ENCODE peak calls at places on chromosome 14, in four cellular contexts. M is WTC11, J is HepG2, H is K562. C is an unnamed sample.

GRCh38 chr14:92605274-92605940 is 91.8 kb downstream of the RIN3 start:
- DNase-seq in M (no peak), J (no peak), H (no peak), C (no peak)

GRCh38 chr14:54877015-54877702 is 25.5 kb downstream of the GCH1 start:
- DNase-seq in M (no peak), J (no peak), H (no peak), C (no peak)

GRCh38 chr14:90756755-90757345 is 59.4 kb downstream of the TTC7B start:
- DNase-seq in M (peak; percentile 62), J (no peak), H (no peak), C (no peak)

GRCh38 chr14:73746540-73747385 is 32.6 kb upstream of the PNMA1 start:
- DNase-seq in M (peak; percentile 22), J (no peak), H (no peak), C (no peak)

GRCh38 chr14:41873379-41874034 is 266.8 kb downstream of the LRFN5 start:
- DNase-seq in M (no peak), J (no peak), H (no peak), C (peak; percentile 6)

GRCh38 chr14:24275524-24276139 is 4.2 kb upstream of the RABGGTA start:
- DNase-seq in M (peak; percentile 57), J (peak; percentile 47), H (peak; percentile 28), C (peak; percentile 27)

GRCh38 chr14:72104011-72104613 is 171.9 kb downstream of the RGS6 start:
- DNase-seq in M (peak; percentile 78), J (no peak), H (peak; percentile 46), C (peak; percentile 61)

GRCh38 chr14:60684203-60684602 is 34.9 kb upstream of the SIX1 start:
- DNase-seq in M (no peak), J (peak; percentile 18), H (no peak), C (no peak)

GRCh38 chr14:77024171-77024627 is 4.3 kb downstream of the IRF2BPL start:
- DNase-seq in M (peak; percentile 89), J (peak; percentile 66), H (peak; percentile 36), C (no peak)

GRCh38 chr14:87457727-87458126 is 535.3 kb downstream of the GALC start:
- DNase-seq in M (no peak), J (no peak), H (no peak), C (no peak)

GRCh38 chr14:65704850-65705249 is 292.3 kb downstream of the FUT8 start:
- DNase-seq in M (no peak), J (no peak), H (no peak), C (no peak)

GRCh38 chr14:89534896-89535615 is 118.0 kb upstream of the FOXN3 start:
- DNase-seq in M (no peak), J (no peak), H (no peak), C (no peak)

GRCh38 chr14:90810808-90811207 is 5.4 kb downstream of the TTC7B start:
- DNase-seq in M (no peak), J (peak; percentile 15), H (no peak), C (no peak)

GRCh38 chr14:71536015-71536535 is 396.2 kb upstream of the RGS6 start:
- DNase-seq in M (no peak), J (no peak), H (no peak), C (no peak)

DNA sequence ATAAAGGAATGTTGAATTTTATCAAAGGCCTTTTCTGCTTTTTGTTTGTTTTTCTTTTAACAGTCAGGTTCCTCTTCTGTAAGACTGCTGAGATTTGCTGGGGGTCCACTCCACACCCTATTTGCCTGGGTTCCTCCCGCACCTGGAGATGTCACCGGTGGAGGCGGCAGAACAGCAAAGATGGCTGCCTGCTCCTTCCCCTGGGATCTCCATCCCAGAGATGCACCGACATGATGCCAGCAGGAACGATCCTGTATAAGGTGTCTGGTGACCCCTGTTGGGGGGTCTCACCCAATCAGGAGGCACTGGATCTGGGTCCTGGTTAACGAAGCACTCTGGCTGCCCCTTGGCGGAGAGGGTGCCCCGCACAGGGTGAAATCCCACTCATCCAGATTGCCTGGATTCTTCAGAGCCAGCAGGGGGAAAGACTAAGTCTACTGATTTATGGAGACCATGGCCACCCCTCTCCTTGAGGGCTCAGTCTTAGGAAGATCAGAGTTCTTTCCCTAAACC is 244.0 kb upstream of the MDGA2 start:
- DNase-seq in M (no peak), J (no peak), H (no peak), C (no peak)
- TF ChIP-seq SP1 in M (no peak), J (no peak), H (no peak), C (no peak)

GRCh38 chr14:21467620-21468019 is 9.1 kb downstream of the RAB2B start:
- DNase-seq in M (no peak), J (no peak), H (no peak), C (no peak)
- TF ChIP-seq ELF4 in M (no peak), J (no peak), H (no peak), C (no peak)

DNA sequence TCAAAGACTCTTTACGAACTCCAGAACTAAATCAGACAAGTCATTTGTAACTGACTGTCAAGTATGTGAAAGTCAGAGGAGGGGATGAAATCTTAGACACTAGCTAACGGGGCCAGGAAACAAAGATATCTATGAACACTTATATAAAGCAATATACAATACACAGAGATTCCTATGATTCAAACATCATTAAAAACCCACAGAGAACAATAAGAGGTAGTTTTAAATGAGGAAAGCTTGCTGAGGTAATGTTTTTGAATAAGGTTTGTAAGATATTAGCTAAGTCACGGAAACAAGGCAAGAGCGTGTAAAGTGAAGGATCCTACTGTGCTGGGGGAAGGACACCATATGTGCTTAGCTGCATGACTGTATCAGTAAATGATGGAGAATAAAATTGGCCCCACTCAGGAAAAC is 36.7 kb downstream of the SAV1 start:
- DNase-seq in M (no peak), J (no peak), H (no peak), C (no peak)
- TF ChIP-seq SP1 in M (no peak), J (no peak), H (no peak), C (no peak)

GRCh38 chr14:52071675-52072074 is 2.8 kb upstream of the NID2 start:
- DNase-seq in M (no peak), J (no peak), H (no peak), C (no peak)

GRCh38 chr14:52067873-52068740 is 752 bp downstream of the NID2 start:
- DNase-seq in M (peak; percentile 47), J (no peak), H (no peak), C (peak; percentile 47)

GRCh38 chr14:52068741-52069616 is at the start of gene NID2:
- DNase-seq in M (peak; percentile 91), J (peak; percentile 20), H (peak; percentile 33), C (peak; percentile 89)

GRCh38 chr14:52072266-52072780 is 3.5 kb upstream of the NID2 start:
- DNase-seq in M (no peak), J (no peak), H (no peak), C (no peak)

GRCh38 chr14:52069617-52070431 is 965 bp upstream of the NID2 start:
- DNase-seq in M (peak; percentile 59), J (no peak), H (no peak), C (peak; percentile 34)
- TF ChIP-seq ELF4 in M (no peak), J (no peak), H (no peak), C (no peak)

GRCh38 chr14:58455593-58456265 is 28.2 kb downstream of the KIAA0586 start:
- DNase-seq in M (no peak), J (no peak), H (no peak), C (no peak)
- TF ChIP-seq SP1 in M (no peak), J (no peak), H (no peak), C (no peak)

GRCh38 chr14:35557221-35557747 is 23.3 kb downstream of the INSM2 start:
- DNase-seq in M (no peak), J (no peak), H (no peak), C (no peak)

GRCh38 chr14:35549551-35549950 is 15.6 kb downstream of the INSM2 start:
- DNase-seq in M (no peak), J (no peak), H (no peak), C (no peak)

GRCh38 chr14:35558680-35559079 is 24.7 kb downstream of the INSM2 start:
- DNase-seq in M (no peak), J (no peak), H (no peak), C (no peak)

GRCh38 chr14:35556548-35556947 is 22.6 kb downstream of the INSM2 start:
- DNase-seq in M (no peak), J (no peak), H (no peak), C (no peak)

DNA sequence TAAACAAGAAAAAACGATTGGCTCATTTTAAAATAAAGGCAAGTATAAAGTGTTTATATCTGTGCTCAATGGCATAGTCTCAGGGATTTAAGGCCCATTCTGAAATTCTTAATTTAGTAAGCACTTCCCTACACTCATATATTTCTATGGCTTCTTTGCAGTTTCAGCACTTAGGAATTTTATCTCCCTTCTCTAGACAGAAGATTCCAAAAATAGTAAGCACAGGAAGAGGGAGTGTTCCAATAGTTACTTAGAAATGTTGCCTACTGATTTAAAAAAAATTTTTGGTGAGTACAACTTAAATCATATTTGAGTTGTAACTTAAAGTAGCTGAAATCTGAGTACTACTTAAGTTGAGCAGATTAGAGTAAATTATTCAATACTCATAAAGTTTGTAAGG is 19.8 kb downstream of the INSM2 start:
- DNase-seq in M (no peak), J (no peak), H (no peak), C (no peak)
- TF ChIP-seq ELF4 in M (no peak), J (no peak), H (no peak), C (no peak)

GRCh38 chr14:104794099-104794498 is 1.4 kb downstream of the AKT1 start:
- DNase-seq in M (peak; percentile 89), J (peak; percentile 57), H (peak; percentile 70), C (peak; percentile 92)
- TF ChIP-seq SP1 in M (peak; percentile 57), J (peak; percentile 76), H (peak; percentile 58), C (no peak)

GRCh38 chr14:100490252-100490651 is 97.0 kb downstream of the BEGAIN start:
- DNase-seq in M (no peak), J (no peak), H (no peak), C (no peak)
- TF ChIP-seq ELF4 in M (no peak), J (no peak), H (no peak), C (no peak)

GRCh38 chr14:94001501-94002396 is 4.6 kb downstream of the CCDC197 start:
- DNase-seq in M (peak; percentile 69), J (peak; percentile 56), H (peak; percentile 57), C (peak; percentile 82)

GRCh38 chr14:93998871-93999403 is 1.8 kb downstream of the CCDC197 start:
- DNase-seq in M (no peak), J (no peak), H (no peak), C (no peak)

GRCh38 chr14:94000986-94001385 is 3.9 kb downstream of the CCDC197 start:
- DNase-seq in M (no peak), J (no peak), H (no peak), C (no peak)

GRCh38 chr14:93999573-93999972 is 2.5 kb downstream of the CCDC197 start:
- DNase-seq in M (no peak), J (no peak), H (no peak), C (no peak)

DNA sequence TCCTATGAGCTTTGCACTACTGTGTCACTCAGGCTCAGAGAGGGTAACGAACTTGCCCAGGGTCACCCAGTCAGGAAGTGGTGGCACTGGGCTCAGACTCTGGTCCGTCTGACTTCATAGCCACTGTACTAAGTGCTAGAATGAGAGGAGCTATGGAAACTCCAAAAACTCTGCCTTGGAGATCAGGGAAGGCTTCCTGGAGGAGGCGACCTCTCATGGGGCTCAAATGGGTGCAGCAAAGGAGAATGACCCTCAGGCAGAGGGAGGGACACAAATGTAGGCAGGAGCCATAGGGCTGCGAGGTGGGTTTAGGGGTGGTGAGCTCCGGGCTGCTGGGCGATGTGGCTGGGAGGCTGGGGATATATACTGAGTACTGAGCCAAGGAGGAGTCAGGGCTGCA is 3.2 kb downstream of the CCDC197 start:
- DNase-seq in M (no peak), J (no peak), H (no peak), C (no peak)
- TF ChIP-seq SP1 in M (no peak), J (no peak), H (no peak), C (no peak)

C was measured in HEK293T.